ENCODE peak calls at places on chromosomes 4 and X, in eight cellular contexts. Q is tibial artery, Z is endodermal cell, M is IMR-90, P is psoas muscle, W is right atrium auricular region, I is HCT116, R is breast epithelium. Y is an unnamed sample. For H3K4me1, the result is how much of the 10 kb centered on the place peaks cover.

GRCh38 chr4:41921476-41921875 is 13.8 kb upstream of the TMEM33 start:
- DNase-seq in Q (no peak), Z (peak), M (no peak), P (no peak), W (no peak), I (no peak), R (no peak), Y (no peak)

GRCh38 chrX:112816908-112817307 is 23.7 kb downstream of the AMOT start:
- DNase-seq in Q (no peak), Z (no peak), M (no peak), P (no peak), W (no peak), I (no peak), R (no peak), Y (no peak)

GRCh38 chrX:28920554-28920953 is 333.3 kb downstream of the IL1RAPL1 start:
- DNase-seq in Q (no peak), Z (no peak), M (peak), P (no peak), W (no peak), I (no peak), R (no peak), Y (peak)

GRCh38 chrX:70970482-70970999 is 39.6 kb upstream of the SLC7A3 start:
- DNase-seq in Q (no peak), Z (no peak), M (peak), P (no peak), W (no peak), I (no peak), R (no peak), Y (no peak)

GRCh38 chrX:3962511-3963350 is 249.3 kb upstream of the PRKX start:
- DNase-seq in Q (no peak), Z (peak), M (peak), P (no peak), W (no peak), I (no peak), R (no peak), Y (peak)

GRCh38 chrX:68292471-68292870 is 140.8 kb downstream of the OPHN1 start:
- DNase-seq in Q (no peak), Z (peak), M (peak), P (no peak), W (no peak), I (no peak), R (no peak), Y (peak)

GRCh38 chr4:526971-527460 is 28.0 kb downstream of the PIGG start:
- DNase-seq in Q (no peak), Z (no peak), M (no peak), P (no peak), W (no peak), I (no peak), R (no peak), Y (no peak)

GRCh38 chr4:91212140-91212681 is 1085.0 kb downstream of the CCSER1 start:
- DNase-seq in Q (no peak), Z (no peak), M (no peak), P (no peak), W (no peak), I (no peak), R (no peak), Y (no peak)

GRCh38 chrX:1462596-1463251 is 10.0 kb upstream of the ASMTL start:
- DNase-seq in Q (peak), Z (no peak), M (peak), P (no peak), W (peak), I (no peak), R (no peak), Y (peak)

DNA sequence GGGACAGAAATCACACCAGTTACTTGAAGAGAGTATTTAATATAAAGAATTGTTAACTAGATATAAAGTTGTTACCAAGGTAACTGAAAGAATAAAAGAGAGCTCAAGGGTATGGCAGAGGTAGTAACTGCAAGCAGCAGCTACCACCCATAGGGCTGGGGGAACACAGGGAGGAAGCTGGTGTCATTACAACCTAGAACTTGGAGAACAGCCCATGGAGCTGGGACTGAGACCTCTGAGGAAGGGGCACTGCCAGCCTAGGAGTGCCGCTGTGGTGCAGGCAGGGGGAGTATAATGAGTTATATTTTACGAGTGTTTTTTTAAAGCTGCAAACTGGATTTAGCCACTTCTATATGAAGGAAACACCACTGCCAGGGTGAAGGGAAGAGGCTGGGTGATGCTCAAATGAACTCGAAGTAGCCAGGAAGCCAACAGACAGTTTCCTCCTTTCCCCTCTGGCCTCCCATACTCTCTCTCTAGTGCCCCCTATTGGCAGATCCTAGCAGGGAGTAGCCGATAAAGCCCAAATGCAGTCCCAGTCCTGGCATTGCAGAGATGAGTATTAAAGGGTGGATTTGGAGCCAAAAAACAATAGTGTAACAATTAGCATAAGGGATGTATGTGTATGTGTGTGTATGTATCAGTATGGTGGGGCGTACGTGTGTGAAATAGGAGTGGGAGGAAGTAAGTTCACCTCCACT is 213.7 kb upstream of the LDB2 start:
- DNase-seq in Q (no peak), Z (peak), M (no peak), P (no peak), W (no peak), I (no peak), R (no peak), Y (no peak)
- TF ChIP-seq CTCF in Q (no peak), Z (peak), M (peak), P (peak), W (peak), I (peak), R (no peak), Y (peak)

DNA sequence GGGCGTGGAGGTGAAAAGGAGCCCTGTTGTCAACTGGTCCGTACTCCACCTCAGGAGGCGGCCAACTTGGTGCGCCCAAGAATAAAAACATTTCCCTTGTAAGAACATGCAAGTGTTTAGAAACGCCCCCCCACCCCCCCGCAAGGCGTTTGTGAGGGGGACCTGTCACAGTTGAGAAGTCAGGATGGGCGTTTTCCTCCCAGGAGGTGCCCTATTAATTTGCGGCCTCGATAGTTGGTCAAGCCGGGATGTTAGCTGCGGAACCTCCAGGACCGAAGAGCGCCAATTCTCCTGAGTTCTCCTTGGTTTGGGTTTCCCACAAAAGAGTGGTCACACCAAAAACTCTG is 651 bp upstream of the SAP30 start:
- DNase-seq in Q (peak), Z (no peak), M (no peak), P (peak), W (peak), I (no peak), R (peak), Y (no peak)
- H3K4me1 ChIP-seq in Q (under half), Z (under half), M (under half), P (under half), W (under half), I (under half), R (under half), Y (under half)

GRCh38 chr4:73914071-73914470 is 44.9 kb downstream of the CXCL1 start:
- DNase-seq in Q (no peak), Z (no peak), M (no peak), P (no peak), W (no peak), I (no peak), R (no peak), Y (no peak)

GRCh38 chr4:73919691-73920090 is 50.5 kb downstream of the CXCL1 start:
- DNase-seq in Q (no peak), Z (no peak), M (peak), P (no peak), W (no peak), I (no peak), R (no peak), Y (peak)

GRCh38 chr4:73917081-73917501 is 47.9 kb downstream of the CXCL1 start:
- DNase-seq in Q (no peak), Z (no peak), M (peak), P (no peak), W (no peak), I (no peak), R (no peak), Y (peak)

GRCh38 chr4:73918058-73918457 is 48.9 kb downstream of the CXCL1 start:
- DNase-seq in Q (no peak), Z (no peak), M (no peak), P (no peak), W (no peak), I (no peak), R (no peak), Y (no peak)

DNA sequence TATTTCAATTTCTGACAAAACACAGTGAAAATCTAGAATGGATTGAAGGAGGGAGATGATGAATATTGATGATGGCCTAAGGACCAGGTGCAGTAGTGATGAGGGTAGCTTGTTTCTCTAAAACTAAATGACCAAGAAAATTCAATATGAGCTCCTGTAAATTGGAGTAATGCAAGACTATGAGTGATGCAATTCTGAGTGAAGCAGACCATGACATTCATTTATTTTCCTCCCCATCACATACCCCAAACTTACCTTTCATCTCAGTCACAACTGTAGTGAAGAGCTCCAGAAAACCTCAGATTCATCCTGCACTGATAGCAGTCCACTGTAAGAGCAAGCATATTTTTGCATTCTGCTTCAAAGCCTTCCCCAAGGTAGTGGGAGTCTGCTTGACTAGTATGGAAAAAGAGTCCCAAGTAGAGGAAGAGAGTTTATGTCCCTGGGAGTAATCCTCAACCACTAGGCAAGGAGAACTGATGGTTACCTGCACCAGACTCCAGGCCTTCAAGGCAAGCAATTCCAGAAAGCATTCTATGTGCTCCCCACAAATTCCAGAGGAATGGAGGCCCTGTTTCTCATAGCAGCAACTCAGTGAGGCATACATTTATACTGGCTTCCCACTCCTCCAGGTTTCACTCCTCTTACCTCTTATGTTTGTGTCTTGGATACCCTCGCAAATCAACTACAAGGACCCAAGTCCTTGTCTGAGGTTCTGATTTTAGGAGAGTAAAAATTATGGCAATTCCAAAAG is 47.2 kb downstream of the CXCL1 start:
- DNase-seq in Q (no peak), Z (no peak), M (no peak), P (no peak), W (no peak), I (no peak), R (no peak), Y (no peak)
- H3K27ac ChIP-seq in Q (no peak), Z (no peak), M (peak), P (no peak), W (no peak), I (no peak), R (no peak), Y (peak)

GRCh38 chrX:5672099-5672498 is 556.6 kb downstream of the NLGN4X start:
- DNase-seq in Q (no peak), Z (no peak), M (no peak), P (no peak), W (no peak), I (no peak), R (no peak), Y (no peak)

DNA sequence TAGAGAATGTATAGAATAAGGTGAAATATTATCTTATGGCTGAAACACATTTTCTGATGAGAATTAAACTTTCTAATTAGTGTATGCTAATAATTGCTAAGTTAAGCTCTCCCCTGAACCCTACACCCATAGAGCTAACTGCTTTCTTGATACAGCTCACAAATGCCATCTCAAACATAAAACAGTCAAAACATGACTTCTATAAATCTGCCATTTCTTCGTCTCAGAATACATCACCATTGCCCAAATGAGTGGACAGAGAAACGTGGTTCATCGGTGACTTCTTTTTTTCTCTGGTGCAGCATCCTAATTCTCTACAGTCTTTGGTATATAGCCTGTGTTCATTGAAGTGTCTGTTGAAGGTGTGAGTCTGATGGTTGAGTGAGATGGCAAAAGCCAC is 554.6 kb downstream of the NLGN4X start:
- DNase-seq in Q (no peak), Z (no peak), M (no peak), P (no peak), W (no peak), I (no peak), R (no peak), Y (no peak)
- TF ChIP-seq CTCF in Q (no peak), Z (no peak), M (no peak), P (no peak), W (no peak), I (no peak), R (no peak), Y (no peak)

GRCh38 chr4:153528705-153529493 is 62.7 kb downstream of the TMEM131L start:
- DNase-seq in Q (no peak), Z (no peak), M (no peak), P (no peak), W (no peak), I (no peak), R (no peak), Y (no peak)
- H3K4me1 ChIP-seq in Q (half or more), Z (under half), M (under half), P (half or more), W (under half), I (under half), R (under half), Y (under half)

DNA sequence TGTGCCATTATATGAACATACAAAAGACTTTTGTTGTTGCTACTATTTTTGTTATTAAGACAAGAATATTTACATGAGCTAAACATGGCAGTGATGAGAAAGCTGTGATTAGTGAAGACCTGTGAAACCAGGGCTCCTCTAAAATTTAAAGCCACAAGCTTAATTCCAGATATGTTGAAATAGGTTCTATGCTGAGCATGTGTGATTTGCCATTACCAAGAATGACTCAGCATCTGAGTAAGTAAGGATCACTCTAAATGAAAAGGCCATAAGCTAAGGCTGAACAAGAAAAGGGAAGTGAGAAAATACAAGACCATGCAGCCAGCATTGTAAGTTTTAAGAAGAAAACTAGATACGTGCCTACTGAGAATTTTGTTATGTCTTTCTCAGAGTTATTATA is 75.9 kb upstream of the CAMK2D start:
- DNase-seq in Q (no peak), Z (no peak), M (peak), P (no peak), W (no peak), I (no peak), R (no peak), Y (peak)
- H3K27ac ChIP-seq in Q (no peak), Z (no peak), M (peak), P (no peak), W (no peak), I (no peak), R (no peak), Y (peak)

GRCh38 chr4:105194328-105195231 is 47.9 kb downstream of the TET2 start:
- DNase-seq in Q (no peak), Z (no peak), M (peak), P (no peak), W (no peak), I (no peak), R (no peak), Y (peak)

GRCh38 chr4:105192910-105193309 is 46.2 kb downstream of the TET2 start:
- DNase-seq in Q (no peak), Z (no peak), M (no peak), P (no peak), W (no peak), I (no peak), R (no peak), Y (no peak)

GRCh38 chr4:105197777-105198176 is 51.1 kb downstream of the TET2 start:
- DNase-seq in Q (no peak), Z (no peak), M (peak), P (no peak), W (no peak), I (no peak), R (no peak), Y (no peak)

GRCh38 chr4:105198541-105198940 is 51.9 kb downstream of the TET2 start:
- DNase-seq in Q (no peak), Z (no peak), M (no peak), P (no peak), W (no peak), I (no peak), R (no peak), Y (no peak)

DNA sequence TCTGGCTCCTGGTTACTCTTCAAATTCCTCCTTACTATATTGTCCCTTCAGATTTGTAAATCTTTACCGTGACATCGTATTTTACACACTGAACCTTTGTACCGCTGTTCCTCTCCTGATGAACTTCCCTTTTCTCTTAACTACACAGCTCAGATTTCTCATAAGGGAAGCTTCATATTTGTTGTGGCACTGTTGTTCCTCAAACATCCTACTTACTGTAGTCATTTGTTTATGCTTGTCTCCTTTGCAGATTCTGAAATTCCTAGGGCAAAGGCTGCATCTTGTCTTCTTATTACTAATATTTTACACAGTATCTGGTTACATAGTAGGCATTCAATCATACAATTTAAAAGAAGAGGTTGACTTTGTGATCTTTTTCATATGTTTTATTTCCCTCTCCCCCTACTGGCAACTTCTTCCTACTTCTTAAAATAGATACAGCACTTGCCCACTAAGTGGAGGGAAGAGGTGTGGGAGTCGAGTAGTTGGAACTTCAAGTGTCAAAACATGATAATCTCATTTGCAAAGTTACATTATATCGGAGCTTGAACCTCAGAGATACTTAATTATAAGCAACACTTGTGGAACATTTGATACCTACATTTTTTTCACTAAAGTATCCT is 50.0 kb downstream of the TET2 start:
- DNase-seq in Q (no peak), Z (no peak), M (peak), P (no peak), W (no peak), I (peak), R (no peak), Y (no peak)
- TF ChIP-seq CTCF in Q (no peak), Z (peak), M (peak), P (no peak), W (peak), I (no peak), R (no peak), Y (peak)

GRCh38 chr4:7066006-7066405 is 1.9 kb downstream of the GRPEL1 start:
- DNase-seq in Q (no peak), Z (no peak), M (no peak), P (no peak), W (no peak), I (no peak), R (no peak), Y (no peak)
- H3K4me1 ChIP-seq in Q (under half), Z (under half), M (under half), P (under half), W (under half), I (under half), R (under half), Y (under half)

DNA sequence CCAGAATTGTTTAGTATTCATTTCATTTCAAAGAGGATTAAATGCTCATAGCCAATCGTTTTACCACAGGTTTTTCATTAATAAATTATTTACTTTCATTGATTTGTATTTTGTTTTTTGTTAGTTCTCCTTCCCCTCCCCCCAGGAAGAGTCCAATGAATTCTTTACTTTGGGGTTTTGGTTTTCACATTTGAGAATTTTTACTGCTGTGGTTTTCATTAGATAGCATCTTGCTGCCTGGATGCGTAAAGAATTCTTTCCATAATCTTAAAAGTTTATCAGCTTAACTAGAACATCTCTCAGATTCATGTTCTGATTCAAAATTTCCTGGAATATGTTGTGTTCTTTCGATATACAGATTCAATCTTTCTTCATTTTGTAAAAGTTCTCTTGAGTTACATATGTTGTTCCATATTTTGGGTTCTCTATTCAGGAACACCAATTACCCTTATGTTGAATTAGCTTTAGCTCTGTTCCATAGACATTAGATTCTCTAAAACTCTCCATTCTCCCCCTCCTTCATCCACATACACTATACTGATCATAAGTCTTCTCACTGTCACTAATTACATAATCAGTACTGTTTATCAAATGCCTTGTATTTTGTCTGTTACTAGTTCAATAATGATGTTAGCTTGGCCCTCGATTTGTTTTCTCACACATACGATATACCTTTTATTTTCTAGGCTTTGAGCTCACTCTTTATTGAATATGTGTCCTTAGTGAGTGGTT is 184.4 kb downstream of the CAMK2D start:
- DNase-seq in Q (no peak), Z (no peak), M (no peak), P (no peak), W (no peak), I (no peak), R (no peak), Y (no peak)
- H3K27ac ChIP-seq in Q (no peak), Z (no peak), M (no peak), P (no peak), W (peak), I (no peak), R (no peak), Y (no peak)